ENCODE peak calls at places on chromosomes 7 and 10, in seven cellular contexts. One of them, this sample, is unnamed.

GRCh38 chr10:2119316-2119715 is 382.0 kb upstream of the ADARB2 start:
- DNase-seq in T-helper 9 cell: no peak
- DNase-seq in NCI-H2081: no peak
- DNase-seq in T follicular helper cell: no peak
- DNase-seq in aorta: no peak
- DNase-seq in GM13977: no peak
- DNase-seq in NCI-H1105: no peak
- DNase-seq in this sample: no peak

GRCh38 chr10:47059606-47060311 is 148.5 kb downstream of the PTPN20 start:
- DNase-seq in T-helper 9 cell: no peak
- DNase-seq in NCI-H2081: no peak
- DNase-seq in T follicular helper cell: no peak
- DNase-seq in aorta: no peak
- DNase-seq in GM13977: no peak
- DNase-seq in NCI-H1105: no peak
- DNase-seq in this sample: no peak

GRCh38 chr10:22969704-22970103 is 41.9 kb downstream of the ARMC3 start:
- DNase-seq in T-helper 9 cell: no peak
- DNase-seq in NCI-H2081: no peak
- DNase-seq in T follicular helper cell: no peak
- DNase-seq in aorta: no peak
- DNase-seq in GM13977: no peak
- DNase-seq in NCI-H1105: no peak
- DNase-seq in this sample: no peak

GRCh38 chr7:144399946-144400345 is 3.5 kb downstream of the NOBOX start:
- DNase-seq in T-helper 9 cell: no peak
- DNase-seq in NCI-H2081: no peak
- DNase-seq in T follicular helper cell: no peak
- DNase-seq in aorta: no peak
- DNase-seq in GM13977: no peak
- DNase-seq in NCI-H1105: no peak
- DNase-seq in this sample: no peak

GRCh38 chr7:152925412-152926147 is 166.0 kb downstream of the ACTR3B start:
- DNase-seq in T-helper 9 cell: no peak
- DNase-seq in NCI-H2081: no peak
- DNase-seq in T follicular helper cell: no peak
- DNase-seq in aorta: no peak
- DNase-seq in GM13977: peak
- DNase-seq in NCI-H1105: no peak
- DNase-seq in this sample: no peak

GRCh38 chr10:26468691-26469090 is 30.6 kb downstream of the APBB1IP start:
- DNase-seq in T-helper 9 cell: peak
- DNase-seq in NCI-H2081: no peak
- DNase-seq in T follicular helper cell: peak
- DNase-seq in aorta: no peak
- DNase-seq in GM13977: no peak
- DNase-seq in NCI-H1105: no peak
- DNase-seq in this sample: no peak

GRCh38 chr10:123553810-123554430 is 112.2 kb upstream of the GPR26 start:
- DNase-seq in T-helper 9 cell: no peak
- DNase-seq in NCI-H2081: no peak
- DNase-seq in T follicular helper cell: no peak
- DNase-seq in aorta: no peak
- DNase-seq in GM13977: no peak
- DNase-seq in NCI-H1105: no peak
- DNase-seq in this sample: no peak

GRCh38 chr7:135710417-135711138 is 17.4 kb downstream of the SLC13A4 start:
- DNase-seq in T-helper 9 cell: no peak
- DNase-seq in NCI-H2081: no peak
- DNase-seq in T follicular helper cell: no peak
- DNase-seq in aorta: no peak
- DNase-seq in GM13977: peak
- DNase-seq in NCI-H1105: no peak
- DNase-seq in this sample: no peak

GRCh38 chr7:99038086-99038855 is 105.6 kb downstream of the SMURF1 start:
- DNase-seq in T-helper 9 cell: no peak
- DNase-seq in NCI-H2081: no peak
- DNase-seq in T follicular helper cell: no peak
- DNase-seq in aorta: no peak
- DNase-seq in GM13977: no peak
- DNase-seq in NCI-H1105: no peak
- DNase-seq in this sample: no peak

GRCh38 chr10:21599582-21599981 is 65.5 kb downstream of the MLLT10 start:
- DNase-seq in T-helper 9 cell: no peak
- DNase-seq in NCI-H2081: no peak
- DNase-seq in T follicular helper cell: no peak
- DNase-seq in aorta: no peak
- DNase-seq in GM13977: no peak
- DNase-seq in NCI-H1105: no peak
- DNase-seq in this sample: no peak

GRCh38 chr7:157550300-157551275 is 213.8 kb downstream of the DNAJB6 start:
- DNase-seq in T-helper 9 cell: no peak
- DNase-seq in NCI-H2081: no peak
- DNase-seq in T follicular helper cell: no peak
- DNase-seq in aorta: peak
- DNase-seq in GM13977: no peak
- DNase-seq in NCI-H1105: no peak
- DNase-seq in this sample: no peak

GRCh38 chr10:112650588-112651030 is 203.6 kb downstream of the VTI1A start:
- DNase-seq in T-helper 9 cell: no peak
- DNase-seq in NCI-H2081: no peak
- DNase-seq in T follicular helper cell: no peak
- DNase-seq in aorta: no peak
- DNase-seq in GM13977: no peak
- DNase-seq in NCI-H1105: no peak
- DNase-seq in this sample: no peak

GRCh38 chr10:86711957-86712708 is 43.8 kb downstream of the LDB3 start:
- DNase-seq in T-helper 9 cell: no peak
- DNase-seq in NCI-H2081: no peak
- DNase-seq in T follicular helper cell: no peak
- DNase-seq in aorta: peak
- DNase-seq in GM13977: peak
- DNase-seq in NCI-H1105: no peak
- DNase-seq in this sample: no peak

GRCh38 chr10:43048301-43049051 is 28.4 kb upstream of the RET start:
- DNase-seq in T-helper 9 cell: no peak
- DNase-seq in NCI-H2081: no peak
- DNase-seq in T follicular helper cell: no peak
- DNase-seq in aorta: peak
- DNase-seq in GM13977: no peak
- DNase-seq in NCI-H1105: no peak
- DNase-seq in this sample: no peak

GRCh38 chr7:112084506-112084905 is 121.7 kb downstream of the DOCK4 start:
- DNase-seq in T-helper 9 cell: no peak
- DNase-seq in NCI-H2081: no peak
- DNase-seq in T follicular helper cell: no peak
- DNase-seq in aorta: no peak
- DNase-seq in GM13977: no peak
- DNase-seq in NCI-H1105: no peak
- DNase-seq in this sample: no peak

GRCh38 chr7:111708072-111708471 is 145.8 kb upstream of the IMMP2L start:
- DNase-seq in T-helper 9 cell: no peak
- DNase-seq in NCI-H2081: no peak
- DNase-seq in T follicular helper cell: no peak
- DNase-seq in aorta: no peak
- DNase-seq in GM13977: no peak
- DNase-seq in NCI-H1105: no peak
- DNase-seq in this sample: no peak

GRCh38 chr7:145817687-145818086 is 298.9 kb upstream of the CNTNAP2 start:
- DNase-seq in T-helper 9 cell: no peak
- DNase-seq in NCI-H2081: no peak
- DNase-seq in T follicular helper cell: no peak
- DNase-seq in aorta: no peak
- DNase-seq in GM13977: no peak
- DNase-seq in NCI-H1105: no peak
- DNase-seq in this sample: no peak

GRCh38 chr10:46528675-46529615 is 27.5 kb downstream of the GPRIN2 start:
- DNase-seq in T-helper 9 cell: no peak
- DNase-seq in NCI-H2081: no peak
- DNase-seq in T follicular helper cell: no peak
- DNase-seq in aorta: peak
- DNase-seq in GM13977: no peak
- DNase-seq in NCI-H1105: no peak
- DNase-seq in this sample: no peak

GRCh38 chr10:24360286-24361127 is 151.6 kb downstream of the KIAA1217 start:
- DNase-seq in T-helper 9 cell: no peak
- DNase-seq in NCI-H2081: peak
- DNase-seq in T follicular helper cell: no peak
- DNase-seq in aorta: peak
- DNase-seq in GM13977: peak
- DNase-seq in NCI-H1105: peak
- DNase-seq in this sample: peak

GRCh38 chr7:150927157-150927953 is 50.8 kb downstream of the KCNH2 start:
- DNase-seq in T-helper 9 cell: no peak
- DNase-seq in NCI-H2081: no peak
- DNase-seq in T follicular helper cell: no peak
- DNase-seq in aorta: no peak
- DNase-seq in GM13977: no peak
- DNase-seq in NCI-H1105: no peak
- DNase-seq in this sample: no peak

GRCh38 chr7:46583606-46584005 is 662.5 kb upstream of the IGFBP3 start:
- DNase-seq in T-helper 9 cell: no peak
- DNase-seq in NCI-H2081: no peak
- DNase-seq in T follicular helper cell: no peak
- DNase-seq in aorta: no peak
- DNase-seq in GM13977: no peak
- DNase-seq in NCI-H1105: no peak
- DNase-seq in this sample: no peak

GRCh38 chr10:97426776-97427570 is 982 bp downstream of the PGAM1 start:
- DNase-seq in T-helper 9 cell: no peak
- DNase-seq in NCI-H2081: no peak
- DNase-seq in T follicular helper cell: no peak
- DNase-seq in aorta: no peak
- DNase-seq in GM13977: no peak
- DNase-seq in NCI-H1105: no peak
- DNase-seq in this sample: no peak

GRCh38 chr7:6384327-6384726 is 63.4 kb downstream of the DAGLB start:
- DNase-seq in T-helper 9 cell: no peak
- DNase-seq in NCI-H2081: no peak
- DNase-seq in T follicular helper cell: no peak
- DNase-seq in aorta: no peak
- DNase-seq in GM13977: no peak
- DNase-seq in NCI-H1105: no peak
- DNase-seq in this sample: no peak

GRCh38 chr7:6730343-6730633 is 23.5 kb upstream of the ZNF12 start:
- DNase-seq in T-helper 9 cell: no peak
- DNase-seq in NCI-H2081: no peak
- DNase-seq in T follicular helper cell: no peak
- DNase-seq in aorta: no peak
- DNase-seq in GM13977: peak
- DNase-seq in NCI-H1105: no peak
- DNase-seq in this sample: no peak

GRCh38 chr7:35384761-35385700 is 131.1 kb upstream of the TBX20 start:
- DNase-seq in T-helper 9 cell: no peak
- DNase-seq in NCI-H2081: no peak
- DNase-seq in T follicular helper cell: no peak
- DNase-seq in aorta: no peak
- DNase-seq in GM13977: no peak
- DNase-seq in NCI-H1105: no peak
- DNase-seq in this sample: no peak

GRCh38 chr7:108326938-108327337 is 129.3 kb downstream of the NRCAM start:
- DNase-seq in T-helper 9 cell: no peak
- DNase-seq in NCI-H2081: no peak
- DNase-seq in T follicular helper cell: no peak
- DNase-seq in aorta: no peak
- DNase-seq in GM13977: no peak
- DNase-seq in NCI-H1105: no peak
- DNase-seq in this sample: no peak

This sample was measured in SJSA1.